ENCODE peak calls at places on chromosomes 13 and 19, in four cellular contexts. One of them, this sample, is unnamed.

GRCh38 chr19:5967994-5968430 is 9.9 kb downstream of the RANBP3 start:
- DNase-seq in T-cell: peak
- DNase-seq in glomerular endothelial cell: no peak
- DNase-seq in ovary: no peak
- DNase-seq in this sample: peak

GRCh38 chr13:85314686-85315085 is 484.5 kb downstream of the SLITRK6 start:
- DNase-seq in T-cell: no peak
- DNase-seq in glomerular endothelial cell: no peak
- DNase-seq in ovary: no peak
- DNase-seq in this sample: no peak

GRCh38 chr13:106573855-106574254 is 5.9 kb upstream of the ARGLU1 start:
- DNase-seq in T-cell: no peak
- DNase-seq in glomerular endothelial cell: no peak
- DNase-seq in ovary: peak
- DNase-seq in this sample: peak

GRCh38 chr19:991174-991931 is 7.2 kb downstream of the WDR18 start:
- DNase-seq in T-cell: peak
- DNase-seq in glomerular endothelial cell: no peak
- DNase-seq in ovary: peak
- DNase-seq in this sample: no peak

GRCh38 chr13:99151516-99151915 is 49.1 kb upstream of the UBAC2 start:
- DNase-seq in T-cell: no peak
- DNase-seq in glomerular endothelial cell: no peak
- DNase-seq in ovary: no peak
- DNase-seq in this sample: no peak

GRCh38 chr19:50601407-50602088 is 33.3 kb upstream of the LRRC4B start:
- DNase-seq in T-cell: no peak
- DNase-seq in glomerular endothelial cell: no peak
- DNase-seq in ovary: no peak
- DNase-seq in this sample: no peak

GRCh38 chr13:20412761-20413355 is 112.8 kb downstream of the CRYL1 start:
- DNase-seq in T-cell: no peak
- DNase-seq in glomerular endothelial cell: no peak
- DNase-seq in ovary: no peak
- DNase-seq in this sample: no peak

GRCh38 chr19:49492573-49493411 is 3.4 kb upstream of the RPS11 start:
- DNase-seq in T-cell: no peak
- DNase-seq in glomerular endothelial cell: no peak
- DNase-seq in ovary: no peak
- DNase-seq in this sample: no peak

GRCh38 chr19:34808566-34808965 is 35.6 kb upstream of the ZNF599 start:
- DNase-seq in T-cell: no peak
- DNase-seq in glomerular endothelial cell: no peak
- DNase-seq in ovary: no peak
- DNase-seq in this sample: no peak

GRCh38 chr13:28324181-28324789 is 170.6 kb downstream of the FLT1 start:
- DNase-seq in T-cell: peak
- DNase-seq in glomerular endothelial cell: no peak
- DNase-seq in ovary: no peak
- DNase-seq in this sample: no peak

GRCh38 chr19:5966941-5967340 is 11.0 kb downstream of the RANBP3 start:
- DNase-seq in T-cell: no peak
- DNase-seq in glomerular endothelial cell: no peak
- DNase-seq in ovary: no peak
- DNase-seq in this sample: peak

GRCh38 chr19:51572415-51572814 is 1.3 kb downstream of the ZNF175 start:
- DNase-seq in T-cell: no peak
- DNase-seq in glomerular endothelial cell: no peak
- DNase-seq in ovary: no peak
- DNase-seq in this sample: no peak